ENCODE peak calls at places on chromosomes 11 and 22, in seven cellular contexts. W is GF-D8; J is occipital lobe; I is stimulated activated naive CD4-positive, alpha-beta T cell; V is EH; G is amniotic epithelial cell; Z is NCI-H1436. S is an unnamed sample.

GRCh38 chr11:613369-613968 is 2.3 kb downstream of the IRF7 start:
- DNase-seq in W (no peak), J (no peak), I (peak), V (peak), G (peak), Z (peak), S (peak)

GRCh38 chr11:123653997-123654565 is 343 bp downstream of the SCN3B start:
- DNase-seq in W (no peak), J (no peak), I (peak), V (peak), G (peak), Z (no peak), S (peak)

GRCh38 chr11:87281496-87281895 is 243.8 kb downstream of the TMEM135 start:
- DNase-seq in W (peak), J (no peak), I (no peak), V (peak), G (peak), Z (no peak), S (peak)

GRCh38 chr22:50531546-50532352 is 1.9 kb upstream of the TYMP start:
- DNase-seq in W (no peak), J (no peak), I (peak), V (peak), G (peak), Z (no peak), S (peak)

GRCh38 chr11:67382481-67383136 is 9.2 kb upstream of the RAD9A start:
- DNase-seq in W (peak), J (peak), I (peak), V (peak), G (peak), Z (peak), S (peak)

GRCh38 chr22:21876486-21877176 is 9.2 kb upstream of the MAPK1 start:
- DNase-seq in W (peak), J (no peak), I (no peak), V (peak), G (peak), Z (no peak), S (peak)

GRCh38 chr11:106389096-106389495 is 311.6 kb downstream of the AASDHPPT start:
- DNase-seq in W (no peak), J (no peak), I (no peak), V (peak), G (peak), Z (no peak), S (peak)

GRCh38 chr11:72579816-72580647 is 94.2 kb downstream of the PDE2A start:
- DNase-seq in W (no peak), J (no peak), I (no peak), V (no peak), G (no peak), Z (no peak), S (no peak)

GRCh38 chr11:71498091-71498490 is 29.0 kb upstream of the KRTAP5-7 start:
- DNase-seq in W (no peak), J (no peak), I (no peak), V (no peak), G (no peak), Z (no peak), S (no peak)

GRCh38 chr22:50600541-50600940 is at the start of gene MAPK8IP2:
- DNase-seq in W (no peak), J (no peak), I (no peak), V (no peak), G (no peak), Z (peak), S (no peak)

GRCh38 chr11:3984896-3985295 is 109.7 kb upstream of the RRM1 start:
- DNase-seq in W (peak), J (no peak), I (peak), V (no peak), G (peak), Z (no peak), S (peak)

GRCh38 chr22:39723899-39724351 is 153.4 kb downstream of the CACNA1I start:
- DNase-seq in W (no peak), J (peak), I (no peak), V (peak), G (peak), Z (no peak), S (peak)

GRCh38 chr11:69435161-69435990 is 46.1 kb upstream of the LINC01488 start:
- DNase-seq in W (no peak), J (no peak), I (no peak), V (peak), G (no peak), Z (no peak), S (no peak)

GRCh38 chr11:74641905-74642304 is 49.5 kb downstream of the POLD3 start:
- DNase-seq in W (no peak), J (no peak), I (no peak), V (no peak), G (peak), Z (no peak), S (peak)

GRCh38 chr11:126112547-126112946 is 49.9 kb upstream of the CDON start:
- DNase-seq in W (no peak), J (no peak), I (no peak), V (peak), G (peak), Z (no peak), S (peak)

GRCh38 chr11:93474122-93474521 is 69.1 kb downstream of the SMCO4 start:
- DNase-seq in W (no peak), J (no peak), I (no peak), V (no peak), G (no peak), Z (no peak), S (no peak)

GRCh38 chr11:79582434-79582833 is 141.6 kb upstream of the TENM4 start:
- DNase-seq in W (no peak), J (no peak), I (no peak), V (no peak), G (no peak), Z (no peak), S (no peak)

GRCh38 chr11:3160252-3161031 is 4.7 kb downstream of the OSBPL5 start:
- DNase-seq in W (no peak), J (peak), I (no peak), V (peak), G (peak), Z (peak), S (peak)

GRCh38 chr11:63829823-63830489 is 9.0 kb upstream of the MARK2 start:
- DNase-seq in W (no peak), J (no peak), I (no peak), V (peak), G (peak), Z (peak), S (peak)

GRCh38 chr11:63237413-63237812 is 6.0 kb downstream of the SLC22A25 start:
- DNase-seq in W (no peak), J (no peak), I (no peak), V (no peak), G (no peak), Z (no peak), S (no peak)

GRCh38 chr22:42261266-42261665 is 9.2 kb downstream of the TCF20 start:
- DNase-seq in W (no peak), J (no peak), I (no peak), V (peak), G (peak), Z (no peak), S (peak)

GRCh38 chr11:418343-419247 is 3.8 kb upstream of the SIGIRR start:
- DNase-seq in W (no peak), J (no peak), I (no peak), V (no peak), G (no peak), Z (no peak), S (no peak)

GRCh38 chr22:42202669-42203068 is 67.8 kb downstream of the TCF20 start:
- DNase-seq in W (no peak), J (no peak), I (no peak), V (peak), G (peak), Z (no peak), S (peak)

GRCh38 chr22:39970742-39971141 is 10.5 kb downstream of the TMA7B start:
- DNase-seq in W (no peak), J (no peak), I (no peak), V (no peak), G (no peak), Z (no peak), S (no peak)

GRCh38 chr11:61830318-61831105 is 2.4 kb downstream of the FADS2 start:
- DNase-seq in W (no peak), J (no peak), I (no peak), V (peak), G (peak), Z (no peak), S (peak)

GRCh38 chr11:91768783-91769182 is 455.8 kb upstream of the FAT3 start:
- DNase-seq in W (no peak), J (no peak), I (no peak), V (no peak), G (no peak), Z (no peak), S (no peak)

GRCh38 chr22:23836281-23836680 is 2.5 kb downstream of the DERL3 start:
- DNase-seq in W (no peak), J (no peak), I (no peak), V (no peak), G (no peak), Z (no peak), S (no peak)

GRCh38 chr11:129215506-129216245 is 23.6 kb upstream of the ARHGAP32 start:
- DNase-seq in W (no peak), J (no peak), I (no peak), V (no peak), G (no peak), Z (no peak), S (no peak)

S was measured in fibroblast of villous mesenchyme.